ENCODE peak calls at places on chromosomes 13 and 19, in ten cellular contexts. Z is WERI-Rb-1, E is Peyer's patch, H is thoracic aorta, B is uterus, N is tibial nerve, O is ascending aorta, V is left ventricle myocardium inferior, Q is IMR-90, U is thyroid gland. T is an unnamed sample.

GRCh38 chr13:30529085-30529815 is 63.5 kb upstream of the HMGB1 start:
- DNase-seq in Z (no peak), E (no peak), H (no peak), B (no peak), N (no peak), O (no peak), V (no peak), Q (peak; percentile 29), U (no peak), T (no peak)

GRCh38 chr13:69681722-69682121 is 425.9 kb upstream of the ATXN8OS start:
- DNase-seq in Z (no peak), E (no peak), H (no peak), B (no peak), N (no peak), O (no peak), V (no peak), Q (no peak), U (no peak), T (no peak)

GRCh38 chr13:47326061-47326460 is 429.2 kb upstream of the HTR2A start:
- DNase-seq in Z (no peak), E (no peak), H (no peak), B (no peak), N (no peak), O (no peak), V (no peak), Q (peak; percentile 49), U (no peak), T (no peak)

GRCh38 chr19:54439174-54439851 is 9.7 kb upstream of the LENG8 start:
- DNase-seq in Z (peak; percentile 69), E (peak; percentile 76), H (no peak), B (no peak), N (peak; percentile 30), O (no peak), V (no peak), Q (no peak), U (peak; percentile 49), T (peak; percentile 82)

GRCh38 chr13:50366488-50367174 is 351.4 kb downstream of the KCNRG start:
- DNase-seq in Z (no peak), E (no peak), H (no peak), B (no peak), N (no peak), O (no peak), V (no peak), Q (no peak), U (no peak), T (no peak)

GRCh38 chr19:641702-642101 is 2.0 kb downstream of the FGF22 start:
- DNase-seq in Z (no peak), E (no peak), H (no peak), B (no peak), N (no peak), O (no peak), V (no peak), Q (no peak), U (no peak), T (no peak)

GRCh38 chr19:55309437-55309836 is 15.7 kb downstream of the TMEM150B start:
- DNase-seq in Z (no peak), E (no peak), H (no peak), B (no peak), N (no peak), O (no peak), V (no peak), Q (no peak), U (no peak), T (no peak)

GRCh38 chr19:48489608-48490216 is 20.5 kb downstream of the CYTH2 start:
- DNase-seq in Z (peak; percentile 78), E (peak; percentile 91), H (no peak), B (peak; percentile 74), N (peak; percentile 64), O (no peak), V (peak; percentile 73), Q (peak; percentile 39), U (peak; percentile 79), T (peak; percentile 98)

GRCh38 chr13:79901336-79901735 is 420.4 kb downstream of the NDFIP2 start:
- DNase-seq in Z (peak; percentile 82), E (peak; percentile 40), H (no peak), B (no peak), N (no peak), O (no peak), V (no peak), Q (peak; percentile 13), U (no peak), T (no peak)

GRCh38 chr19:17125728-17126677 is 50.4 kb downstream of the MYO9B start:
- DNase-seq in Z (peak; percentile 69), E (peak; percentile 91), H (peak; percentile 41), B (peak; percentile 44), N (peak; percentile 58), O (no peak), V (peak; percentile 62), Q (peak; percentile 25), U (peak; percentile 30), T (peak; percentile 82)

GRCh38 chr13:19957320-19958118 is 1.0 kb upstream of the ZMYM2 start:
- DNase-seq in Z (peak; percentile 94), E (peak; percentile 93), H (peak; percentile 34), B (peak; percentile 76), N (peak; percentile 93), O (peak; percentile 38), V (peak; percentile 66), Q (peak; percentile 18), U (peak; percentile 73), T (peak; percentile 84)
- TF ChIP-seq CTCF in Z (peak; percentile 74), E (peak; percentile 89), H (peak; percentile 84), B (peak; percentile 84), N (peak; percentile 86), O (peak; percentile 72), V (peak; percentile 78), Q (peak; percentile 31), U (peak; percentile 73), T (peak; percentile 52)

DNA sequence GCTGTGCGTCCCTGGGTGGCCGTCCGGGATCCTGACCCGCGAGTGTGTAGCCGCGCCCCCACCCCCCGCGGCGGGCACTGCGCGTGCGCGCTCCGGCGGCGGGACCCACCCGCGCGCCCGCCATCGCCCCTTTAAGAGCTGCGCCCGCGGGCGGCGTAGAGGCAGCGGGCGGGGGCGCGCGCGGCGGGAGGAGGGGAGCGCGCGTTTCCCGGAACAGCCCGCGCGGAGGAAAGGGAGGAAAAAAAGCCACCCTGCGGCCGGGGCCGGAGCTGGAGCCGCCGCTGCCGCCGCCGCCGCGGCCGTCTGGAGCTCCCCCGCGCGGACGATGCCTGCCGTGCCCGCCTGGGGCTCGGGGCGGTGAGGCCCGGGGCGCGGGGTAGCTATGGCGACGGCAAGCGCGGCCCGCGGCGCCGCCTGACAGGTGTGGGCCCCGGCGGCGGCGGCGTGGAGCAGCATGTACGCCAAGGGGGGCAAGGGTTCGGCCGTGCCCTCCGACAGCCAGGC is at the start of gene SSBP4:
- DNase-seq in Z (peak; percentile 71), E (peak; percentile 79), H (no peak), B (peak; percentile 80), N (peak; percentile 66), O (no peak), V (peak; percentile 81), Q (peak; percentile 70), U (peak; percentile 70), T (peak; percentile 99)
- H3K27ac ChIP-seq in Z (peak within 1 kb of the TSS; percentile 79), E (peak within 1 kb of the TSS; percentile 83), H (peak within 1 kb of the TSS; percentile 94), B (peak within 1 kb of the TSS; percentile 93), N (peak within 1 kb of the TSS; percentile 85), O (peak within 1 kb of the TSS; percentile 96), V (peak within 1 kb of the TSS; percentile 99), Q (peak within 1 kb of the TSS; percentile 90), U (peak within 1 kb of the TSS; percentile 90), T (peak within 1 kb of the TSS; percentile 69)

DNA sequence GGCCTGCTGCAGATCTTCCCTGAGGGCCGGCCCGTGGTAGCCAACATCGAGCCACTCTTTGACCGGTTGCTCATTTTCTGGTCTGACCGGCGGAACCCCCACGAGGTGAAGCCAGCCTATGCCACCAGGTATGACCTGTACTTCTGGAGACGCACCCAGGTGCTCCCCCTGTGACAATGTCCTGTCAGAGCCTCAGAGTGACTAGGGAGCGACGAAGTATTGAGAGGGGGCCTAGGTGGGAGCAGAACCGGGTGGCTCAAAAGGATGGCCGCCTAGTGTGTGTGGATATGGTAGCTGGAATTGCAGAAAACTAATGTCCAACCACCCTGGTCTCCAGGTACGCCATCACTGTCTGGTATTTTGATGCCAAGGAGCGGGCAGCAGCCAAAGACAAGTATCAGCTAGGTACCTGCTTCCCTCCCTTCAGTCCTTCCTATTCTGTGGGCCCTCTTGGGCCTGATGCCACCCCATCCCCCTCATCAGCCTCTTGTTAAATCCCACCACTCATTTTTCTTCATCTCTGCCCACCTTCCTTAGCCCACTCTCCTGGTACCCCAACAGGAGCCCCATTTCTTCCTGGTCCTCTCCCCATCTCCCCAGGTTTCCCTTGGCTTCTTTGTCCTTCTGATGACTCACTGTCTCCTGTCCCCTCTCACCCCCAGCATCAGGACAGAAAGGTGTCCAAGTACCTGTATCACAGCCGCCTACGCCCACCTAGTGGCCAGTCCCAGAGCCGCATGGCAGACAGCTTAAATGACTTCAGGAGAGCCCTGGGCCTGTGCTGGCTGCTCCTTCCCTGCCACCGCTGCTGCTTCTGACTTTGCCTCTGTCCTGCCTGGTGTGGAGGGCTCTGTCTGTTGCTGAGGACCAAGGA is 8.4 kb downstream of the EGLN2 start:
- DNase-seq in Z (peak; percentile 73), E (no peak), H (no peak), B (no peak), N (no peak), O (no peak), V (no peak), Q (no peak), U (peak; percentile 42), T (peak; percentile 75)
- TF ChIP-seq CTCF in Z (peak; percentile 50), E (no peak), H (peak; percentile 31), B (no peak), N (peak; percentile 28), O (peak; percentile 1), V (peak; percentile 19), Q (peak; percentile 26), U (peak; percentile 11), T (no peak)

GRCh38 chr13:20703785-20704458 is 423 bp downstream of the IL17D start:
- DNase-seq in Z (peak; percentile 90), E (peak; percentile 88), H (no peak), B (peak; percentile 73), N (no peak), O (no peak), V (peak; percentile 68), Q (peak; percentile 82), U (peak; percentile 90), T (peak; percentile 100)

GRCh38 chr13:20708216-20708615 is 4.7 kb downstream of the IL17D start:
- DNase-seq in Z (no peak), E (no peak), H (no peak), B (no peak), N (no peak), O (no peak), V (no peak), Q (no peak), U (no peak), T (no peak)

GRCh38 chr13:20709369-20709768 is 5.9 kb downstream of the IL17D start:
- DNase-seq in Z (no peak), E (no peak), H (no peak), B (no peak), N (no peak), O (no peak), V (no peak), Q (no peak), U (no peak), T (no peak)

GRCh38 chr13:20704459-20705069 is 1.1 kb downstream of the IL17D start:
- DNase-seq in Z (no peak), E (no peak), H (no peak), B (no peak), N (no peak), O (no peak), V (no peak), Q (no peak), U (no peak), T (peak; percentile 62)

DNA sequence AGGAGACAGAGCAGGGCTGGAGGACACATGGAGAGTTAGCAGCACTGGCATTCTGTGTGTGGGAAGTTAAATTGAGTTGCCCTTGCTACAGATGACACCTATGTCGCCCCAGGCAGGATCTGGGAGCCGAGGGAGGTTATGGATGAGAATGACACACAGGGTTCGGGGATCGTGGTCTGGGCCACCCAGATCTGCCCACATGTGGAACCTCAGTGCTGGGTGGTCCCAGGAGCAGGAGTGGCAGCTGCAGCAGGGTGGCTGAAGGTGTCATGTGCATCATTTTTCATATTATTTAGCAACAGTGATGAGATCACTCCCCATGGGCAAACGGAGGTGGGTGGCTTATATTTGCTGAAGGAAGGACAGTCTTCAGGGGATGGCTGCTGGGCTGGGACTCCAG is 3.2 kb downstream of the IL17D start:
- DNase-seq in Z (no peak), E (no peak), H (no peak), B (no peak), N (no peak), O (no peak), V (no peak), Q (no peak), U (no peak), T (peak; percentile 71)
- H3K27ac ChIP-seq in Z (no peak overlapping the region), E (no peak overlapping the region), H (no peak overlapping the region), B (no peak overlapping the region), N (no peak overlapping the region), O (no peak overlapping the region), V (no peak overlapping the region), Q (no peak overlapping the region), U (no peak overlapping the region), T (no peak overlapping the region)

T was measured in osteoblast.